ENCODE peak calls at places on chromosomes 12 and 14, in eight cellular contexts. U, T, I, J, C, G, V and B are unnamed samples.

GRCh38 chr14:72701610-72702009 is 192.3 kb downstream of the DPF3 start:
- DNase-seq in U (peak), T (peak), I (no peak), J (no peak), C (peak), G (no peak), V (peak), B (peak)

GRCh38 chr12:109999983-110000505 is 814 bp downstream of the ANKRD13A start:
- DNase-seq in U (peak), T (peak), I (peak), J (no peak), C (peak), G (no peak), V (peak), B (peak)

GRCh38 chr12:104462931-104463339 is 6.2 kb downstream of the CHST11 start:
- DNase-seq in U (peak), T (no peak), I (no peak), J (no peak), C (no peak), G (no peak), V (no peak), B (peak)

GRCh38 chr14:96090441-96091148 is 51.4 kb downstream of the C14orf132 start:
- DNase-seq in U (no peak), T (peak), I (no peak), J (peak), C (peak), G (no peak), V (peak), B (peak)

GRCh38 chr12:3293446-3294161 is 197.4 kb upstream of the PRMT8 start:
- DNase-seq in U (peak), T (peak), I (no peak), J (peak), C (peak), G (peak), V (no peak), B (peak)

GRCh38 chr12:68037616-68038255 is 48.5 kb downstream of the IFNG-AS1 start:
- DNase-seq in U (no peak), T (peak), I (no peak), J (no peak), C (peak), G (no peak), V (no peak), B (no peak)

GRCh38 chr12:85782711-85783110 is 53.5 kb downstream of the RASSF9 start:
- DNase-seq in U (no peak), T (no peak), I (no peak), J (no peak), C (no peak), G (no peak), V (peak), B (no peak)

GRCh38 chr12:71838231-71838630 is 1.3 kb upstream of the TBC1D15 start:
- DNase-seq in U (no peak), T (no peak), I (no peak), J (no peak), C (no peak), G (no peak), V (no peak), B (no peak)

GRCh38 chr14:33646692-33647260 is 304.1 kb downstream of the EGLN3 start:
- DNase-seq in U (no peak), T (peak), I (no peak), J (peak), C (peak), G (no peak), V (no peak), B (peak)

GRCh38 chr12:4278582-4278939 is 5.0 kb downstream of the CCND2 start:
- DNase-seq in U (peak), T (no peak), I (no peak), J (no peak), C (no peak), G (no peak), V (no peak), B (no peak)

GRCh38 chr12:78183854-78184253 is 353.2 kb downstream of the NAV3 start:
- DNase-seq in U (no peak), T (no peak), I (no peak), J (no peak), C (no peak), G (no peak), V (no peak), B (no peak)

GRCh38 chr12:103580026-103580425 is 7.0 kb upstream of the STAB2 start:
- DNase-seq in U (no peak), T (no peak), I (no peak), J (no peak), C (no peak), G (no peak), V (no peak), B (no peak)

GRCh38 chr12:99609455-99610181 is 37.9 kb upstream of the GARIN6 start:
- DNase-seq in U (no peak), T (no peak), I (no peak), J (no peak), C (no peak), G (no peak), V (no peak), B (no peak)

GRCh38 chr14:104442107-104442551 is 137.4 kb upstream of the C14orf180 start:
- DNase-seq in U (no peak), T (no peak), I (no peak), J (no peak), C (no peak), G (no peak), V (no peak), B (no peak)

GRCh38 chr12:120965534-120966091 is 12.7 kb upstream of the HNF1A start:
- DNase-seq in U (no peak), T (no peak), I (no peak), J (no peak), C (no peak), G (no peak), V (no peak), B (no peak)

GRCh38 chr12:109488051-109488665 is 10.7 kb downstream of the UBE3B start:
- DNase-seq in U (no peak), T (peak), I (no peak), J (no peak), C (no peak), G (no peak), V (no peak), B (no peak)

GRCh38 chr12:27434673-27435565 is 11.6 kb upstream of the SMCO2 start:
- DNase-seq in U (peak), T (no peak), I (no peak), J (peak), C (peak), G (peak), V (peak), B (no peak)

GRCh38 chr14:43887523-43887922 is 619.6 kb downstream of the FSCB start:
- DNase-seq in U (no peak), T (no peak), I (no peak), J (no peak), C (no peak), G (no peak), V (no peak), B (no peak)

GRCh38 chr12:104779134-104779533 is 179.0 kb downstream of the SLC41A2 start:
- DNase-seq in U (no peak), T (no peak), I (no peak), J (no peak), C (no peak), G (no peak), V (no peak), B (no peak)

GRCh38 chr14:77618381-77618780 is 1.9 kb upstream of the SPTLC2 start:
- DNase-seq in U (no peak), T (no peak), I (no peak), J (no peak), C (no peak), G (no peak), V (no peak), B (no peak)

GRCh38 chr12:68790081-68790951 is 17.7 kb upstream of the MDM2 start:
- DNase-seq in U (no peak), T (no peak), I (no peak), J (no peak), C (no peak), G (no peak), V (no peak), B (no peak)

GRCh38 chr12:106841471-106842302 is 67.2 kb downstream of the RIC8B start:
- DNase-seq in U (peak), T (peak), I (no peak), J (peak), C (peak), G (peak), V (peak), B (peak)

GRCh38 chr12:91685917-91686316 is 459.7 kb downstream of the BTG1 start:
- DNase-seq in U (no peak), T (peak), I (no peak), J (peak), C (peak), G (peak), V (no peak), B (no peak)

GRCh38 chr14:95185452-95186392 is 28.4 kb upstream of the DICER1 start:
- DNase-seq in U (peak), T (peak), I (peak), J (peak), C (peak), G (no peak), V (peak), B (peak)

GRCh38 chr12:32822344-32822743 is 66.6 kb upstream of the YARS2 start:
- DNase-seq in U (no peak), T (no peak), I (no peak), J (no peak), C (no peak), G (no peak), V (no peak), B (no peak)

GRCh38 chr12:67690656-67691055 is 42.1 kb downstream of the DYRK2 start:
- DNase-seq in U (no peak), T (no peak), I (no peak), J (no peak), C (no peak), G (no peak), V (no peak), B (peak)

GRCh38 chr12:93819048-93819491 is 141.9 kb downstream of the CRADD start:
- DNase-seq in U (no peak), T (peak), I (peak), J (no peak), C (peak), G (no peak), V (no peak), B (peak)

GRCh38 chr14:72906316-72906715 is 12.4 kb upstream of the DPF3 start:
- DNase-seq in U (no peak), T (peak), I (no peak), J (no peak), C (peak), G (no peak), V (no peak), B (peak)

GRCh38 chr12:22981711-22982110 is 356.7 kb downstream of the ETNK1 start:
- DNase-seq in U (no peak), T (peak), I (no peak), J (no peak), C (peak), G (no peak), V (peak), B (peak)

GRCh38 chr12:81668475-81668874 is 90.7 kb downstream of the PPFIA2 start:
- DNase-seq in U (peak), T (peak), I (no peak), J (peak), C (peak), G (no peak), V (peak), B (peak)

GRCh38 chr12:62684586-62685295 is 218.1 kb downstream of the MON2 start:
- DNase-seq in U (no peak), T (peak), I (no peak), J (no peak), C (peak), G (no peak), V (peak), B (peak)

GRCh38 chr12:47164730-47165439 is 85.1 kb upstream of the AMIGO2 start:
- DNase-seq in U (no peak), T (peak), I (no peak), J (no peak), C (peak), G (no peak), V (no peak), B (peak)

GRCh38 chr14:99755629-99756603 is 37.3 kb upstream of the EML1 start:
- DNase-seq in U (no peak), T (peak), I (peak), J (peak), C (peak), G (peak), V (no peak), B (peak)

GRCh38 chr12:98188649-98189048 is 326.7 kb upstream of the TMPO start:
- DNase-seq in U (peak), T (no peak), I (no peak), J (no peak), C (no peak), G (no peak), V (peak), B (peak)

GRCh38 chr14:99137001-99137700 is 134.8 kb downstream of the BCL11B start:
- DNase-seq in U (peak), T (no peak), I (peak), J (no peak), C (no peak), G (no peak), V (no peak), B (no peak)

GRCh38 chr12:22900401-22900800 is 275.4 kb downstream of the ETNK1 start:
- DNase-seq in U (no peak), T (no peak), I (no peak), J (no peak), C (no peak), G (no peak), V (no peak), B (no peak)

GRCh38 chr12:52353766-52354165 is 13.5 kb downstream of the KRT85 start:
- DNase-seq in U (no peak), T (no peak), I (no peak), J (no peak), C (no peak), G (no peak), V (no peak), B (no peak)

GRCh38 chr12:6582959-6583358 is 14.9 kb upstream of the NOP2 start:
- DNase-seq in U (no peak), T (no peak), I (no peak), J (no peak), C (no peak), G (no peak), V (no peak), B (no peak)

GRCh38 chr12:112170376-112170775 is 45.0 kb downstream of the TRAFD1 start:
- DNase-seq in U (peak), T (peak), I (no peak), J (peak), C (peak), G (peak), V (peak), B (peak)
- TF ChIP-seq CTCF in U (peak), T (peak), I (no peak), J (peak), C (peak), G (peak), V (peak), B (peak)

GRCh38 chr12:119669744-119670472 is 2.0 kb downstream of the PRKAB1 start:
- DNase-seq in U (no peak), T (no peak), I (peak), J (no peak), C (peak), G (no peak), V (no peak), B (no peak)
- H3K4me3 ChIP-seq in U (peak), T (no peak), I (peak), J (no peak), C (no peak), G (no peak), V (no peak), B (no peak)

DNA sequence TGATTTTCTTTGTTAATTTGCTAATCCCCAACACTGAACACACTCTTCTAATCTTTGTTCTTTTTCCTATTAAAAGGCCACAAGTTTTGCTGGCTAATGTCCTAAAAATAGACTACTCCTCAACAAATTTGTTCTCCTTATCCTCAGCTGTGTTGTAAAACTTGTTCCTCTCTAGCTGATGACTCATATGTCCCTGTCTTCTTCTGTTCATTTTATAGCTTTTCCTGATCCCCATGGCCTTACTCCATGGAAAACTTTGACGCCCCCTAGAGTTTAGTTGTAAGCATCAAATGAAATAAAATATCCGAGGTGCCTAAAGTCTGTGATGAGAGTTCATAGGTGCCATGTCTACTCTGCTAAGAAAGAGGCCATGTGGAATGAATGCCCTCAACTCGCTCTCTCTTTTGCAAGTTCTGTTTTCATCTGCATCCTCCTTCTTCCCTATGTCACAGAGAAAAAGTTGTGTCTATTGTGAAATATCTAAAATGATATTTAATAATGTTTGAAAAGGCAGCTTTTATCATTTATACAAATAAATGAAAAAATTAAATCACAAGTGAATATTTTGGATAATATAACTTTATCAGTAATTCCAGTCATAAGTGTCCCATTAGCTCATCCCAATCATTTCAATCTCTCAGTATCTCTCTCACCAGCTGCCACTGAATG is 237.9 kb downstream of the IPO8 start:
- DNase-seq in U (peak), T (peak), I (no peak), J (peak), C (peak), G (no peak), V (peak), B (peak)
- TF ChIP-seq CTCF in U (peak), T (peak), I (no peak), J (peak), C (peak), G (no peak), V (peak), B (peak)

GRCh38 chr12:50271724-50272247 is 11.5 kb downstream of the LIMA1 start:
- DNase-seq in U (no peak), T (peak), I (no peak), J (no peak), C (peak), G (no peak), V (no peak), B (peak)
- H3K4me3 ChIP-seq in U (no peak), T (peak), I (peak), J (no peak), C (no peak), G (no peak), V (no peak), B (peak)

GRCh38 chr12:101876861-101877815 is at the start of gene DRAM1:
- DNase-seq in U (peak), T (peak), I (peak), J (peak), C (peak), G (peak), V (peak), B (peak)
- TF ChIP-seq CTCF in U (peak), T (no peak), I (no peak), J (no peak), C (no peak), G (peak), V (no peak), B (no peak)

DNA sequence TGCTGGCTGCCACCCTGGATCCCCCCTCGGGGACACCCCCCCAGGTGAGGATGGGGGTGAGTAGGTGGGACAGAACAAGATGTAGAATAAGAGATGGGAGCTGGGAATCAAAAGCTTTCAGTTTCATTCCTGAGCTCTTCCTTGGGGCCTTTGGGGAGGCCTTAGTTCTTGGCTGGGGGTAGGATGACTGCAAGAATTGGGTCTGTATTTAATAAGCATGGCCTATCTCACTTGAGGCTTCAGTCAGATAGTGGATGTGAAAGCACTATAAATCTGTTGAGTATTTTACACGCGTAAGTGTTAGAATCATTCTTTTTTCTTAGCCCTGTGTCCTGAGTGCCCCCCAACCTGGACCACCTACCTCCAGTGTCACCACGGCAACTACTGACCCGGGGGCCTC is 4.6 kb downstream of the MBD6 start:
- DNase-seq in U (no peak), T (no peak), I (no peak), J (no peak), C (no peak), G (no peak), V (no peak), B (no peak)
- H3K4me3 ChIP-seq in U (no peak), T (no peak), I (no peak), J (no peak), C (no peak), G (no peak), V (no peak), B (no peak)

GRCh38 chr14:102736956-102737355 is 40.3 kb upstream of the TRAF3 start:
- DNase-seq in U (no peak), T (no peak), I (no peak), J (no peak), C (no peak), G (no peak), V (no peak), B (no peak)
- TF ChIP-seq CTCF in U (no peak), T (no peak), I (no peak), J (no peak), C (no peak), G (no peak), V (no peak), B (no peak)